ENCODE peak calls at places on chromosomes 5 and 9, in six cellular contexts. H is A549, F is GM12878, I is HepG2, Q is K562, D is endothelial cell of umbilical vein. O is an unnamed sample.

GRCh38 chr9:86994231-86994630 is 46.9 kb upstream of the GAS1 start:
- DNase-seq in D (no peak), Q (no peak), H (no peak), I (no peak), F (no peak), O (no peak)

GRCh38 chr5:154626876-154627552 is 128.2 kb upstream of the LARP1 start:
- DNase-seq in D (no peak), I (no peak), Q (no peak), H (no peak), F (no peak), O (no peak)

GRCh38 chr9:3909966-3910650 is 384.3 kb upstream of the RFX3 start:
- DNase-seq in Q (no peak), F (no peak), I (no peak), D (no peak), H (no peak), O (peak; percentile 98)

GRCh38 chr9:136629879-136630661 is 32.6 kb upstream of the EGFL7 start:
- DNase-seq in Q (peak; percentile 77), H (no peak), F (no peak), I (peak; percentile 39), D (peak; percentile 57), O (peak; percentile 80)

GRCh38 chr5:16929347-16929746 is 6.7 kb downstream of the MYO10 start:
- DNase-seq in D (no peak), H (no peak), I (no peak), Q (no peak), F (no peak), O (no peak)

GRCh38 chr5:88503065-88503394 is 234.4 kb upstream of the TMEM161B start:
- DNase-seq in H (no peak), I (no peak), Q (no peak), D (no peak), F (no peak), O (peak; percentile 15)

GRCh38 chr5:132427285-132428146 is 58.0 kb downstream of the SLC22A5 start:
- DNase-seq in F (no peak), I (no peak), Q (no peak), D (no peak), H (no peak), O (peak; percentile 77)

GRCh38 chr9:129258823-129259301 is 80.8 kb upstream of the IER5L start:
- DNase-seq in D (no peak), I (no peak), H (no peak), Q (no peak), F (no peak), O (no peak)

GRCh38 chr5:2095011-2095410 is 212.3 kb upstream of the IRX4 start:
- DNase-seq in Q (no peak), I (no peak), F (no peak), H (no peak), D (no peak), O (no peak)

GRCh38 chr9:136700959-136701664 is 11.3 kb upstream of the DIPK1B start:
- DNase-seq in I (no peak), Q (peak; percentile 51), H (no peak), D (no peak), F (peak; percentile 43), O (no peak)

GRCh38 chr9:126604706-126605105 is 9.0 kb upstream of the LMX1B start:
- DNase-seq in H (no peak), Q (no peak), I (no peak), F (no peak), D (no peak), O (no peak)

GRCh38 chr5:94040591-94041148 is 299.3 kb upstream of the POU5F2 start:
- DNase-seq in F (no peak), H (no peak), I (no peak), Q (no peak), D (no peak), O (no peak)

GRCh38 chr5:60446917-60447316 is 253.0 kb downstream of the DEPDC1B start:
- DNase-seq in I (peak; percentile 44), F (no peak), Q (no peak), H (no peak), D (no peak), O (no peak)

GRCh38 chr5:72470817-72471216 is 36.4 kb downstream of the ZNF366 start:
- DNase-seq in F (no peak), D (no peak), I (no peak), Q (no peak), H (no peak), O (no peak)

GRCh38 chr9:98811051-98811650 is 3.7 kb downstream of the GALNT12 start:
- DNase-seq in F (no peak), I (no peak), H (peak; percentile 57), D (peak; percentile 26), Q (no peak), O (no peak)

GRCh38 chr5:80372780-80373179 is 35.1 kb upstream of the ZFYVE16 start:
- DNase-seq in I (no peak), F (no peak), D (no peak), Q (no peak), H (no peak), O (no peak)

GRCh38 chr5:141877478-141878185 is 578 bp downstream of the PCDH1 start:
- DNase-seq in Q (no peak), H (peak; percentile 36), I (no peak), F (no peak), D (no peak), O (peak; percentile 25)
- TF ChIP-seq MYC in Q (no peak), H (no peak), I (no peak), F (no peak), D (no peak), O (no peak)

GRCh38 chr5:160438316-160439204 is 16.9 kb downstream of the PTTG1 start:
- DNase-seq in D (peak; percentile 79), Q (peak; percentile 58), F (peak; percentile 69), H (peak; percentile 58), I (peak; percentile 62), O (peak; percentile 77)

GRCh38 chr5:160436017-160436416 is 14.4 kb downstream of the PTTG1 start:
- DNase-seq in Q (peak; percentile 32), H (no peak), F (no peak), I (no peak), D (no peak), O (no peak)

GRCh38 chr5:160442824-160443431 is 21.3 kb downstream of the PTTG1 start:
- DNase-seq in Q (no peak), F (peak; percentile 79), H (no peak), I (no peak), D (no peak), O (no peak)

GRCh38 chr5:160441352-160441781 is 19.7 kb downstream of the PTTG1 start:
- DNase-seq in D (no peak), Q (no peak), F (peak; percentile 68), I (no peak), H (no peak), O (peak; percentile 36)

GRCh38 chr5:160439205-160439600 is 17.5 kb downstream of the PTTG1 start:
- DNase-seq in F (peak; percentile 89), Q (peak; percentile 86), H (peak; percentile 74), D (peak; percentile 91), I (peak; percentile 69), O (peak; percentile 86)
- H3K4me3 ChIP-seq in F (peak overlapping the region; percentile 70), Q (peak overlapping the region; percentile 33), H (peak overlapping the region; percentile 39), D (peak overlapping the region; percentile 30), I (peak overlapping the region; percentile 13), O (peak overlapping the region; percentile 46)

GRCh38 chr9:134944351-134944802 is 26.7 kb upstream of the FCN1 start:
- DNase-seq in F (no peak), I (no peak), Q (no peak), D (no peak), H (no peak), O (no peak)
- TF ChIP-seq MAX in F (no peak), I (no peak), Q (no peak), D (no peak), H (no peak), O (no peak)

GRCh38 chr9:110835859-110836271 is 167.3 kb downstream of the MUSK start:
- DNase-seq in F (no peak), Q (no peak), D (no peak), H (no peak), I (no peak), O (no peak)
- TF ChIP-seq MYC in F (no peak), Q (no peak), D (no peak), H (no peak), I (no peak), O (no peak)

DNA sequence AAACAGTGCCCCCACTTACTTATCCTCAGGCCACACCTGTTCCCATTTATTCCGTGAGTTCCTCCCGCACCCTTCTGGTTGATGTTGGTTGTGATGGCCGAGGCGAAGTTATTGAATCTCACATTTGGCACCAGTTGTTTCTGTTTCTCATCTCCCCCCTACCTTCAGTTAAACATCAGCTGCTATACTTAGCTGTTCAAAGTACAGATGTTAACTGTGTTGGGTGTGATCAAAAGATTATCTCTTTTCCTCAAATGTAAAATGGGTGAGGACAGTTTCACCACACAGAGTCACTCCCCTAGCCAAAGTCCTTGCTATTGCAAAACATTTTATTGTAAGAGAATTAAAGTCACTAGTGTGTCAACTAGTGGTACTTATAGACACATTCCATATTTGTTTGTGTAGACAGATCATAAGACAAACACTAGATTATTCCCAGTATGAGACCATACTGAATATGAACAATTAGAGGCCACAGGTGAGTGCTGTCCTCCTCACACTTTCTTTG is 43.2 kb upstream of the PRSS3 start:
- DNase-seq in Q (no peak), H (peak; percentile 44), I (peak; percentile 76), F (no peak), D (no peak), O (no peak)
- H3K4me3 ChIP-seq in Q (no peak overlapping the region), H (no peak overlapping the region), I (no peak overlapping the region), F (no peak overlapping the region), D (no peak overlapping the region), O (no peak overlapping the region)

GRCh38 chr9:5263568-5264218 is 32.5 kb downstream of the INSL4 start:
- DNase-seq in Q (peak; percentile 5), D (peak; percentile 47), I (peak; percentile 15), F (no peak), H (peak; percentile 60), O (peak; percentile 45)

GRCh38 chr9:5269249-5269715 is 35.2 kb downstream of the RLN2 start:
- DNase-seq in D (peak; percentile 90), Q (no peak), H (no peak), F (no peak), I (peak; percentile 38), O (no peak)

GRCh38 chr9:5264219-5264595 is 33.0 kb downstream of the INSL4 start:
- DNase-seq in D (no peak), H (no peak), I (no peak), F (no peak), Q (no peak), O (no peak)

GRCh38 chr9:5265939-5266338 is 34.7 kb downstream of the INSL4 start:
- DNase-seq in I (no peak), Q (peak; percentile 4), H (no peak), D (no peak), F (no peak), O (no peak)
- TF ChIP-seq MAX in I (no peak), Q (no peak), H (no peak), D (no peak), F (no peak), O (no peak)

DNA sequence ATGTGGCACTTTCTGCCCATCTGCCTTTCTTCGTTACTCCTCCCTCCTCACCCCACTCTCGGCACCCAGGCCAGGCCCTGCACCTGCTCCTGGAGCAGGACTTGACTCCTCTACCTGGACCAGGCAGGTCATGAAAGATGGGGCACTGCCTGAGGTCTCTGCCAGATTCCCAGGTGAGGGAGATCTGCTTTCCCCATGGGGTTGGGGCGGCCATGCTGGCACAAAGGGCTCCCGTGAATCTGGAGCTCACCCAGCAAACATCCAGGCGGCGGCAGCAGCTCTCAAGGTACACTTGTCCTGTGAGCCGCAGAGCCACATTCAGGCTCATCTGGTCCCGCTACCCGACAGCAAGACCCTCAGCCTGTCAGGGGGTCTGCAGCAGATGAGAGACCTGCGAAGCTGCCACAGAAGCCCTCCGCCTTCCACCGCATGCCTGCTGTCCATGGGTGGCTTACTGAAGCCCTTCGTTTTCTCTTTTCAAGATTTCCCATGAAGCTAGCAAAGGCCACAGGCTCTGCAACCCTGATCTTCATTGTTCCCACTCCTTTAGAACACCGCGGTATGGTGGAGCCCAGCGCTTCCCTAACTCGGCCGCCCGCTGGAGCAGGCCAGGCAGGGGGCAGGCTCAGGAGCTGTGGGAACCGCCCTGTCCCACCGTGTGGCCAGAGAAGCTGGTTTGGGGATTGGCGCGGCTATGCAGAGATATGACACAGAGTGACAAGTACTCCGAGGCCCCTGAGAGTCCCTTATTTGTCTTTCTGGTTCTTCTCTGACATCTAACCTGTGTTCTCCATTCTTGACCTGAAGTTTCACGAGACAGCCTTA is 8.7 kb downstream of the LRRC14B start:
- DNase-seq in Q (no peak), H (no peak), D (no peak), F (no peak), I (no peak), O (no peak)
- TF ChIP-seq MYC in Q (no peak), H (no peak), D (no peak), F (no peak), I (no peak), O (no peak)